ENCODE peak calls at places on chromosomes 1 and 21, in nine cellular contexts. S, H, I, E, D, Y, F, O and B are unnamed samples.

GRCh38 chr1:19654386-19654785 is 10.3 kb downstream of the NBL1 start:
- DNase-seq in S (no peak), H (no peak), I (no peak), E (no peak), D (no peak), Y (no peak), F (no peak), O (no peak), B (no peak)

GRCh38 chr1:238960071-238960470 is 426.3 kb upstream of the CHRM3 start:
- DNase-seq in S (no peak), H (no peak), I (no peak), E (no peak), D (no peak), Y (no peak), F (no peak), O (no peak), B (no peak)

GRCh38 chr1:30650038-30650958 is 73.1 kb downstream of the MATN1 start:
- DNase-seq in S (no peak), H (no peak), I (no peak), E (no peak), D (no peak), Y (no peak), F (peak; percentile 21), O (no peak), B (no peak)

GRCh38 chr1:84164156-84164555 is 20.1 kb downstream of the PRKACB start:
- DNase-seq in S (no peak), H (no peak), I (no peak), E (no peak), D (no peak), Y (no peak), F (no peak), O (no peak), B (no peak)

GRCh38 chr1:22112505-22112904 is 30.4 kb downstream of the WNT4 start:
- DNase-seq in S (no peak), H (no peak), I (no peak), E (no peak), D (no peak), Y (no peak), F (no peak), O (no peak), B (no peak)

GRCh38 chr1:17725084-17725718 is 29.9 kb upstream of the ACTL8 start:
- DNase-seq in S (no peak), H (no peak), I (no peak), E (no peak), D (no peak), Y (no peak), F (no peak), O (no peak), B (no peak)

GRCh38 chr1:169250795-169251194 is 116.8 kb downstream of the NME7 start:
- DNase-seq in S (no peak), H (no peak), I (no peak), E (no peak), D (no peak), Y (no peak), F (no peak), O (no peak), B (no peak)

GRCh38 chr1:117659565-117660264 is 53.9 kb downstream of the TENT5C start:
- DNase-seq in S (no peak), H (no peak), I (no peak), E (no peak), D (no peak), Y (no peak), F (no peak), O (no peak), B (no peak)

GRCh38 chr1:91683598-91683951 is 182.9 kb downstream of the CDC7 start:
- DNase-seq in S (peak; percentile 40), H (no peak), I (no peak), E (peak; percentile 25), D (no peak), Y (peak; percentile 60), F (peak; percentile 74), O (no peak), B (peak; percentile 24)

GRCh38 chr1:205370780-205371179 is 14.1 kb upstream of the KLHDC8A start:
- DNase-seq in S (no peak), H (no peak), I (no peak), E (no peak), D (peak; percentile 74), Y (no peak), F (no peak), O (peak; percentile 54), B (no peak)

GRCh38 chr1:4836574-4836973 is 182.2 kb downstream of the AJAP1 start:
- DNase-seq in S (no peak), H (no peak), I (no peak), E (no peak), D (no peak), Y (no peak), F (no peak), O (no peak), B (no peak)

GRCh38 chr21:42471206-42471605 is 24.8 kb downstream of the RSPH1 start:
- DNase-seq in S (no peak), H (no peak), I (no peak), E (no peak), D (no peak), Y (peak; percentile 6), F (no peak), O (no peak), B (no peak)
- H3K9me3 ChIP-seq in S (no peaks in the 10 kb centered on the region), H (no peaks in the 10 kb centered on the region), I (no peaks in the 10 kb centered on the region), E (no peaks in the 10 kb centered on the region), D (no peaks in the 10 kb centered on the region), Y (no peaks in the 10 kb centered on the region), F (no peaks in the 10 kb centered on the region), O (no peaks in the 10 kb centered on the region), B (no peaks in the 10 kb centered on the region)

GRCh38 chr21:45542242-45542666 is at the start of gene SLC19A1:
- DNase-seq in S (no peak), H (peak; percentile 83), I (no peak), E (no peak), D (peak; percentile 79), Y (peak; percentile 78), F (peak; percentile 84), O (peak; percentile 68), B (peak; percentile 77)
- TF ChIP-seq POLR2A in S (no peak), H (no peak), I (peak; percentile 20), E (no peak), D (no peak), Y (no peak), F (no peak), O (no peak), B (no peak)

DNA sequence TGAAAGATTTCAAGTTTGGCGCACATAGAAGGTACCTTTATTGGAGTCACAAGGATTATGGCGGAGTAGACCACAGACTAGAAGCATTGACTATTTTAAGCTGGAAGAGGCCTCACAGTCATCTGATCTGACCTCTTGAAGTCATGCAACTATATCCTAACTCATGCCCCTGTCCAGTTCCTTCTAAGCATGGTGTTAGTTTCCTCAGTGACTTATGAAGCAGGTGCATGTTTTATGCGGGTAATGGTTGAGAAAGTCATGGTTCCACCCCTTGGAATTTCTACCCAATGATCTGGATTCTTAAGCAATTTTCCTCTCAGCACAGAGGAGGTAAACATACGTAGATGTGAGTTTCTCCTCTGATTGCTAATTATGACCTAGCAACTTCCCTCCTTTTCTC is 11.7 kb downstream of the OLFML3 start:
- DNase-seq in S (no peak), H (no peak), I (peak; percentile 25), E (no peak), D (no peak), Y (no peak), F (no peak), O (no peak), B (no peak)
- H3K9me3 ChIP-seq in S (no peaks in the 10 kb centered on the region), H (no peaks in the 10 kb centered on the region), I (no peaks in the 10 kb centered on the region), E (peaks cover 4% of the 10 kb centered on the region), D (peaks cover 14% of the 10 kb centered on the region), Y (peaks cover 8% of the 10 kb centered on the region), F (no peaks in the 10 kb centered on the region), O (no peaks in the 10 kb centered on the region), B (peaks cover 10% of the 10 kb centered on the region)

GRCh38 chr1:7269525-7269924 is 484.3 kb downstream of the CAMTA1 start:
- DNase-seq in S (no peak), H (no peak), I (no peak), E (no peak), D (no peak), Y (no peak), F (no peak), O (no peak), B (no peak)

GRCh38 chr1:7268983-7269382 is 483.7 kb downstream of the CAMTA1 start:
- DNase-seq in S (no peak), H (no peak), I (no peak), E (no peak), D (no peak), Y (no peak), F (no peak), O (no peak), B (no peak)

GRCh38 chr1:7266561-7266960 is 481.3 kb downstream of the CAMTA1 start:
- DNase-seq in S (no peak), H (no peak), I (no peak), E (no peak), D (no peak), Y (no peak), F (no peak), O (no peak), B (no peak)

GRCh38 chr1:7265771-7266371 is 480.6 kb downstream of the CAMTA1 start:
- DNase-seq in S (no peak), H (no peak), I (no peak), E (no peak), D (peak; percentile 95), Y (peak; percentile 92), F (peak; percentile 95), O (peak; percentile 91), B (peak; percentile 34)

DNA sequence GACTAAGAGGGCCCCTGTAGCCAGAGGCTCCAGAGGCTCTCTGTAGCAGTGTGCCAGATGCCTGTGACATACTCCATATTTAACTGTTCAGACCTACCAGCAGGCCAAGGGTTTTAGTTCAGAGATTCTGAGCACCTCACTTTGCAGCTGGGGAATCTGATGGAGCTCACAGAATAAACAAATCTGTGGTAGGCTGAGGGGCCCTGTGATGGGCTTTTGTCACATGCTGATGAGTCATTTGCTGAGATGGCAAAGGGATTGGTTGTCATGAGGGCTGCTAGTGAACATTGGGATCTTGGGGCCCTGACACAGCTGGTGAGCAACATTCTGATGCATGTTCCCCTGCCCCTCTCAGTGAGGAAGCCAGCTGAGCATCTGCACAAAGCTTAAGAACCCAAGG is 482.2 kb downstream of the CAMTA1 start:
- DNase-seq in S (no peak), H (no peak), I (no peak), E (no peak), D (no peak), Y (no peak), F (no peak), O (no peak), B (no peak)
- TF ChIP-seq POLR2A in S (no peak), H (no peak), I (no peak), E (no peak), D (no peak), Y (no peak), F (no peak), O (no peak), B (no peak)